ENCODE peak calls at places on chromosomes 2 and 18, in eight cellular contexts. D, C, F, V, Y, L, S and E are unnamed samples. For H3K27me3, the result is how much of the 10 kb centered on the place peaks cover.

GRCh38 chr2:217685255-217685605 is 317.6 kb downstream of the TNS1 start:
- DNase-seq in F (no peak), Y (peak), C (peak), L (peak), D (no peak), V (no peak), S (no peak), E (no peak)

GRCh38 chr18:35096677-35097011 is 55.4 kb downstream of the MAPRE2 start:
- DNase-seq in C (no peak), D (no peak), S (no peak), F (no peak), L (no peak), Y (no peak), V (no peak), E (no peak)

GRCh38 chr2:100817388-100817985 is 2.5 kb upstream of the NPAS2 start:
- DNase-seq in F (no peak), D (no peak), V (no peak), C (no peak), L (no peak), Y (no peak), S (no peak), E (no peak)

GRCh38 chr2:141341444-141341843 is 789.4 kb downstream of the LRP1B start:
- DNase-seq in F (no peak), S (no peak), Y (no peak), D (no peak), L (no peak), V (no peak), C (no peak), E (no peak)

GRCh38 chr2:68643011-68643873 is at the start of gene PROKR1:
- DNase-seq in C (no peak), F (peak), L (no peak), Y (peak), D (peak), S (no peak), V (peak), E (no peak)

GRCh38 chr18:581106-581505 is 926 bp downstream of the CETN1 start:
- DNase-seq in Y (no peak), S (no peak), D (no peak), L (no peak), F (no peak), V (no peak), C (no peak), E (no peak)

GRCh38 chr2:229164545-229165249 is 106.4 kb downstream of the PID1 start:
- DNase-seq in S (no peak), D (no peak), L (no peak), C (no peak), V (no peak), Y (peak), F (no peak), E (no peak)

GRCh38 chr2:241821460-241822263 is 12.7 kb downstream of the NEU4 start:
- DNase-seq in D (no peak), Y (no peak), F (no peak), C (no peak), L (no peak), S (no peak), V (no peak), E (no peak)

GRCh38 chr2:239944706-239945551 is 80.2 kb downstream of the NDUFA10 start:
- DNase-seq in S (no peak), L (no peak), F (peak), V (no peak), Y (no peak), D (no peak), C (no peak), E (no peak)

GRCh38 chr18:13362617-13363016 is 144.1 kb downstream of the LDLRAD4 start:
- DNase-seq in D (no peak), C (no peak), F (no peak), V (no peak), S (no peak), L (no peak), Y (no peak), E (no peak)

GRCh38 chr18:13366977-13367892 is 148.7 kb downstream of the LDLRAD4 start:
- DNase-seq in L (no peak), F (no peak), C (no peak), Y (no peak), S (no peak), D (no peak), V (no peak), E (no peak)

GRCh38 chr18:13366541-13366940 is 148.0 kb downstream of the LDLRAD4 start:
- DNase-seq in D (no peak), L (no peak), Y (no peak), V (no peak), C (no peak), F (no peak), S (no peak), E (no peak)

GRCh38 chr18:13366131-13366530 is 147.6 kb downstream of the LDLRAD4 start:
- DNase-seq in S (no peak), V (no peak), L (no peak), D (no peak), Y (no peak), F (no peak), C (no peak), E (no peak)

GRCh38 chr18:13364721-13365205 is 146.2 kb downstream of the LDLRAD4 start:
- DNase-seq in V (no peak), D (no peak), L (no peak), S (no peak), C (no peak), F (no peak), Y (no peak), E (no peak)
- H3K4me3 ChIP-seq in V (no peak), D (no peak), L (no peak), S (no peak), C (no peak), F (no peak), Y (no peak), E (no peak)

GRCh38 chr2:63192169-63192888 is 141.7 kb downstream of the OTX1 start:
- DNase-seq in S (no peak), C (no peak), L (peak), Y (no peak), V (no peak), F (no peak), D (no peak), E (no peak)

GRCh38 chr2:63192889-63193778 is 142.5 kb downstream of the OTX1 start:
- DNase-seq in F (no peak), S (no peak), L (peak), Y (no peak), C (no peak), D (no peak), V (no peak), E (no peak)

GRCh38 chr2:63194175-63194574 is 143.5 kb downstream of the OTX1 start:
- DNase-seq in C (no peak), V (no peak), S (no peak), Y (no peak), F (no peak), D (no peak), L (peak), E (no peak)

GRCh38 chr2:63186331-63186730 is 135.7 kb downstream of the OTX1 start:
- DNase-seq in Y (no peak), V (no peak), L (no peak), F (no peak), D (no peak), C (no peak), S (no peak), E (no peak)

DNA sequence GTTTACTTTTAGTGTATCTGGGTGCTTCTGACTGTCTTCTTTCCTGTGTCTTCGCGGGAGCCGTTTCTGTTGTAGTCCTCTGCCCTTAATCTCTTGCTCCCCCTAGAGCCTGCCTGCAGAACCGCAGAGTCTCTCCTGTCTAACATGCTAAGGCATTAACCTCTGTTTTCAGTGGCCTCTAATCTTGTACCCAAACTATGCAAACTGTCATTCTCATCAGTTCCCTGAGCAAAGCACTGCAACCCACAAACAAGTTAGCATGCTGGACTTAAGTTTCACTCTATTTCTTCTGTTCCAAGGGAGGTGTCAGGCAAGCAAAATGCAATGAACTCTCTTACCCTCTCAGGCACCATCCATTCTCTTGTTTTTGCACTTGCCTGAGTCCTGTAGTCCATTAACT is 138.4 kb downstream of the OTX1 start:
- DNase-seq in L (peak), D (peak), V (peak), F (peak), C (peak), Y (peak), S (peak), E (peak)
- TF ChIP-seq REST in L (no peak), D (no peak), V (no peak), F (no peak), C (no peak), Y (no peak), S (no peak), E (no peak)

DNA sequence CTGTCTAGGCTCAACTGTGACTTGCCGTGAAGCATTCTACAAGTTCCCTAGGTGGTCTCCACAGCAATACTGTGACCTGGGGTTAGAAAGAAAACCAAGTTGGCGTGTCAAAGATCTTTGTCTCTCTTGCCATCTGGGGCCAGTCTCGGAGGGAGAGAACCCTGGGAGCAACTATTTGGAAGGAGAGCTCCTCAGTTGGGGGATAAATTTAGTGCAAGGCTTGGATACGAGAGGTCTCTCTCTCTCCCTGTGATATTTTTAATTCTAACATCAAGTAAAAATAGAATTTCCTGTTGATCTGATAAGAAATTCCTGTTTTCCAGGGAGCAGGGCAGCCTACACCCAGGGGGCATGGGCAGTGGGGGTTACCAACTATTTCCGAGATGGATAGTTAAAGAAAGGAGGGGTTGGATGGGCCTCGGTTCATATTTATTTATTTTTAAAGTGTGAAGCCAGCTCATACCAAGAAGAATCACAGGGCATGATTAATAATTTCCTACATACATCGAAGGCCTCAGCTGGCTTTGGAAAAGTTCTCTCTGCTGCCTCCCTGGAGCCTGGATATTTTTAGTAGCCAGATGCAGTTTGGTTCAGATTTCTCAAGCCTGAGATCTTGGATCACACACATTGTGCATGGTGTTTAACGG is 62.8 kb downstream of the EHD3 start:
- DNase-seq in L (no peak), D (no peak), F (no peak), Y (no peak), S (no peak), V (no peak), C (no peak), E (no peak)
- H3K27me3 ChIP-seq in L (under half), D (under half), F (under half), Y (under half), S (under half), V (under half), C (under half), E (under half)

GRCh38 chr2:120442541-120442922 is 96.6 kb downstream of the INHBB start:
- DNase-seq in S (no peak), Y (no peak), V (no peak), L (no peak), F (no peak), D (no peak), C (no peak), E (no peak)
- H3K4me3 ChIP-seq in S (no peak), Y (peak), V (no peak), L (no peak), F (no peak), D (peak), C (peak), E (no peak)